ENCODE peak calls at places on chromosomes 16 and 17, in four cellular contexts. I, D, C and W are unnamed samples. For H3K4me1 and H3K27me3, the result is how much of the 10 kb centered on the place peaks cover.

GRCh38 chr16:56970934-56971767 is 9.4 kb downstream of the CETP start:
- DNase-seq in D (no peak), C (no peak), I (no peak), W (no peak)

GRCh38 chr17:70868134-70868533 is 698.8 kb downstream of the KCNJ2 start:
- DNase-seq in I (no peak), C (no peak), D (no peak), W (no peak)

GRCh38 chr16:70529051-70529777 is 5.6 kb downstream of the SF3B3 start:
- DNase-seq in I (peak), C (no peak), D (no peak), W (no peak)

GRCh38 chr17:57545836-57546305 is 199.2 kb downstream of the CCDC182 start:
- DNase-seq in I (no peak), D (no peak), C (no peak), W (no peak)

GRCh38 chr16:85138825-85139627 is 26.8 kb upstream of the CIBAR2 start:
- DNase-seq in D (peak), C (no peak), I (no peak), W (no peak)

GRCh38 chr16:11797957-11798299 is 870 bp upstream of the ZC3H7A start:
- DNase-seq in D (no peak), C (no peak), I (no peak), W (no peak)

GRCh38 chr17:32523827-32524552 is 37.2 kb downstream of the CDK5R1 start:
- DNase-seq in C (no peak), I (no peak), D (no peak), W (no peak)

GRCh38 chr17:32319548-32319905 is 22.4 kb downstream of the C17orf75 start:
- DNase-seq in C (peak), I (peak), D (peak), W (peak)

GRCh38 chr17:79586131-79586530 is 24.7 kb downstream of the RBFOX3 start:
- DNase-seq in C (no peak), I (no peak), D (no peak), W (no peak)

DNA sequence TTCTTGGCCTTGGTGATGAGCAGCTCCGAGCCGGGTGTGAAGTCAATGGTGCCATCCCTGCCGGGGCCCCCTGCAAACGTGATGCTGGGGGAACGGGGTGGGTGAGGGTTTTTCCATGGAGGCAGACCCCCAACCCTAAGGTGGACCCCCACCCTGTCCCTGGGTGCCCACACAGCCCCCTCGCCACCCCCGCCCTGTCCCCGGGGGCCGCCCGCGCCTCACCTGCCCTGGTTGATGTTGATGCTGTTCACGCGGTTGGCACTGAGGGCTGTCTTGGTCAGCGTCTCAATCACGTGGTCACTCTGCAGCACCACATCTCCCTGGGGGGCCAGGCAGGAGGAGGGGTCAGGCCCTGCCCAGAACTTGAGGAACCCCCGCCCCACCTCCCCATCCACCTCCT is 11.2 kb upstream of the CRK start:
- DNase-seq in D (no peak), C (no peak), I (no peak), W (no peak)
- H3K4me1 ChIP-seq in D (under half), C (under half), I (under half), W (under half)

DNA sequence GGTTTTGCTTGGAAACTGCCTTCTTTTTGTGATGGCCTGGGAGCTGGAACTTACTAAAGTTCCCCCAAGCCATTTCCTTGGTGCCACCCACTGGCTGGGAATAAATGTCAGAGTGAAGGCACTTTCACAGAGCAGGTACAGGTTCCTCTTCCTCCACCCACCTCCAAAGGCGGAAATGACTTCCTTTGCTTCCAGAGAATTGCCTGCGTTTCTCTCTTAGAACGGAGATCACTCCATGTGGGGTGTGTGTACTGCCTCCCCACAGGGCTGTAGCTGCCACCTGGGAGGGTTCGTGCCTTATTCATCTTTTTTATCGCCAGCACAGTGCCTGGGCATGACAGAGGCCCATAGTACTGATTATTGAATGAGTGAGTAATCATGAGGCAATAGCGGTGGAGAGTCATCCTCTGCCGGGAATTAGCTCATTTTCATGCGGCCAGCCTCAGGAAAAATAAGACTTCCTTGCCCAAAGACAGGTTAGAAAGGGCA is 32.2 kb upstream of the HAS3 start:
- DNase-seq in C (no peak), I (no peak), D (no peak), W (no peak)
- H3K27ac ChIP-seq in C (no peak), I (no peak), D (no peak), W (no peak)

GRCh38 chr17:35766489-35766877 is 5.8 kb downstream of the C17orf50 start:
- DNase-seq in C (no peak), I (no peak), D (no peak), W (no peak)
- H3K27me3 ChIP-seq in C (under half), I (under half), D (under half), W (under half)

GRCh38 chr16:10561425-10561824 is 19.0 kb downstream of the EMP2 start:
- DNase-seq in C (no peak), D (no peak), I (no peak), W (no peak)
- H3K4me1 ChIP-seq in C (under half), D (under half), I (under half), W (half or more)

GRCh38 chr16:50037791-50038190 is 12.8 kb downstream of the CNEP1R1 start:
- DNase-seq in C (no peak), I (no peak), D (no peak), W (no peak)

GRCh38 chr16:50038756-50039529 is 13.9 kb downstream of the CNEP1R1 start:
- DNase-seq in D (no peak), C (peak), I (peak), W (peak)

GRCh38 chr16:50035468-50035992 is 10.5 kb downstream of the CNEP1R1 start:
- DNase-seq in D (no peak), C (no peak), I (no peak), W (no peak)

GRCh38 chr16:50040028-50040427 is 15.0 kb downstream of the CNEP1R1 start:
- DNase-seq in I (no peak), D (no peak), C (no peak), W (no peak)

GRCh38 chr16:50036426-50036825 is 11.4 kb downstream of the CNEP1R1 start:
- DNase-seq in C (no peak), D (no peak), I (no peak), W (no peak)
- H3K27ac ChIP-seq in C (no peak), D (no peak), I (no peak), W (no peak)

GRCh38 chr17:8965394-8966168 is at the start of gene PIK3R5:
- DNase-seq in C (peak), I (no peak), D (no peak), W (no peak)
- H3K27me3 ChIP-seq in C (under half), I (under half), D (under half), W (under half)